ENCODE peak calls at places on chromosomes 6 and 20, in nine cellular contexts. K, X, G, D, R, J, V, N and I are unnamed samples.

GRCh38 chr20:9294081-9294480 is 220.3 kb upstream of the LAMP5 start:
- DNase-seq in K (no peak), X (peak; percentile 33), G (no peak), D (no peak), R (no peak), J (no peak), V (no peak), N (no peak), I (no peak)

GRCh38 chr6:30618270-30618787 is 689 bp downstream of the MRPS18B start:
- DNase-seq in K (no peak), X (no peak), G (no peak), D (peak; percentile 25), R (no peak), J (no peak), V (peak; percentile 48), N (no peak), I (no peak)

GRCh38 chr20:23187759-23188158 is 101.6 kb upstream of the CD93 start:
- DNase-seq in K (no peak), X (no peak), G (no peak), D (no peak), R (no peak), J (no peak), V (no peak), N (no peak), I (no peak)

GRCh38 chr6:31403283-31403989 is at the start of gene MICA:
- DNase-seq in K (peak; percentile 79), X (peak; percentile 93), G (peak; percentile 62), D (peak; percentile 91), R (peak; percentile 99), J (peak; percentile 70), V (peak; percentile 97), N (no peak), I (no peak)

GRCh38 chr6:79586548-79586947 is 44.6 kb upstream of the SH3BGRL2 start:
- DNase-seq in K (peak; percentile 50), X (peak; percentile 15), G (peak; percentile 52), D (peak; percentile 57), R (peak; percentile 74), J (peak; percentile 1), V (peak; percentile 49), N (no peak), I (no peak)

GRCh38 chr20:55514498-55514897 is 490.8 kb downstream of the CBLN4 start:
- DNase-seq in K (no peak), X (no peak), G (no peak), D (no peak), R (no peak), J (no peak), V (no peak), N (no peak), I (no peak)

GRCh38 chr6:11196511-11197174 is 35.8 kb downstream of the NEDD9 start:
- DNase-seq in K (no peak), X (no peak), G (no peak), D (no peak), R (peak; percentile 59), J (no peak), V (no peak), N (no peak), I (no peak)

GRCh38 chr6:28353981-28354676 is 4.4 kb downstream of the ZKSCAN3 start:
- DNase-seq in K (peak; percentile 80), X (no peak), G (no peak), D (no peak), R (no peak), J (no peak), V (peak; percentile 39), N (no peak), I (peak; percentile 78)

GRCh38 chr6:80504882-80505281 is 398.4 kb downstream of the BCKDHB start:
- DNase-seq in K (no peak), X (no peak), G (no peak), D (no peak), R (no peak), J (no peak), V (no peak), N (no peak), I (no peak)

GRCh38 chr6:166112580-166112979 is 55.1 kb downstream of the TBXT start:
- DNase-seq in K (no peak), X (peak; percentile 86), G (no peak), D (peak; percentile 15), R (no peak), J (no peak), V (no peak), N (no peak), I (no peak)

GRCh38 chr20:54173653-54174451 is at the start of gene CYP24A1:
- DNase-seq in K (no peak), X (peak; percentile 97), G (peak; percentile 52), D (peak; percentile 80), R (peak; percentile 57), J (no peak), V (no peak), N (no peak), I (no peak)

GRCh38 chr20:17863209-17863576 is 105.4 kb downstream of the SNX5 start:
- DNase-seq in K (no peak), X (no peak), G (no peak), D (no peak), R (no peak), J (no peak), V (no peak), N (no peak), I (no peak)

GRCh38 chr20:63519765-63520593 is 586 bp upstream of the PPDPF start:
- DNase-seq in K (no peak), X (peak; percentile 69), G (peak; percentile 87), D (no peak), R (peak; percentile 86), J (no peak), V (peak; percentile 73), N (no peak), I (no peak)

GRCh38 chr6:156809034-156809433 is 31.9 kb downstream of the ARID1B start:
- DNase-seq in K (no peak), X (no peak), G (no peak), D (no peak), R (no peak), J (no peak), V (no peak), N (peak; percentile 55), I (no peak)

GRCh38 chr20:4091332-4092135 is 76.2 kb upstream of the RNF24 start:
- DNase-seq in K (no peak), X (peak; percentile 89), G (peak; percentile 24), D (peak; percentile 67), R (peak; percentile 90), J (no peak), V (peak; percentile 66), N (no peak), I (no peak)

GRCh38 chr20:37976862-37977261 is 56.4 kb downstream of the TTI1 start:
- DNase-seq in K (no peak), X (no peak), G (no peak), D (no peak), R (peak; percentile 46), J (no peak), V (no peak), N (no peak), I (no peak)

GRCh38 chr6:108621117-108621516 is 60.4 kb downstream of the FOXO3 start:
- DNase-seq in K (peak; percentile 23), X (no peak), G (no peak), D (no peak), R (no peak), J (no peak), V (no peak), N (no peak), I (peak; percentile 36)

GRCh38 chr20:12925214-12925755 is 83.5 kb upstream of the SPTLC3 start:
- DNase-seq in K (peak; percentile 19), X (peak; percentile 81), G (peak; percentile 66), D (peak; percentile 89), R (peak; percentile 85), J (peak; percentile 24), V (peak; percentile 7), N (peak; percentile 13), I (peak; percentile 41)

GRCh38 chr6:48834706-48835105 is 628.3 kb downstream of the MMUT start:
- DNase-seq in K (no peak), X (no peak), G (no peak), D (no peak), R (no peak), J (no peak), V (no peak), N (no peak), I (no peak)

GRCh38 chr6:32936247-32937152 is 4.3 kb downstream of the HLA-DMB start:
- DNase-seq in K (no peak), X (no peak), G (no peak), D (no peak), R (no peak), J (no peak), V (no peak), N (no peak), I (no peak)

GRCh38 chr20:19015890-19016465 is 196.5 kb upstream of the SLC24A3 start:
- DNase-seq in K (no peak), X (no peak), G (no peak), D (no peak), R (no peak), J (no peak), V (no peak), N (no peak), I (no peak)

GRCh38 chr6:29071831-29072723 is 15.0 kb downstream of the OR2B3 start:
- DNase-seq in K (peak; percentile 51), X (peak; percentile 36), G (peak; percentile 44), D (peak; percentile 61), R (peak; percentile 89), J (no peak), V (peak; percentile 63), N (no peak), I (peak; percentile 20)

GRCh38 chr6:52937908-52938307 is 28.4 kb upstream of the GSTA3 start:
- DNase-seq in K (no peak), X (no peak), G (no peak), D (no peak), R (no peak), J (no peak), V (no peak), N (no peak), I (no peak)

GRCh38 chr20:39453890-39454289 is 491.7 kb downstream of the DHX35 start:
- DNase-seq in K (no peak), X (no peak), G (no peak), D (no peak), R (no peak), J (no peak), V (no peak), N (no peak), I (no peak)
- TF ChIP-seq REST in K (no peak), X (no peak), G (no peak), D (no peak), R (no peak), J (no peak), V (no peak), N (no peak), I (no peak)

GRCh38 chr6:137361701-137362100 is 132.5 kb downstream of the OLIG3 start:
- DNase-seq in K (no peak), X (no peak), G (no peak), D (peak; percentile 69), R (no peak), J (no peak), V (no peak), N (no peak), I (no peak)
- TF ChIP-seq REST in K (no peak), X (no peak), G (no peak), D (no peak), R (no peak), J (no peak), V (no peak), N (no peak), I (no peak)

GRCh38 chr6:75546401-75546800 is 52.8 kb upstream of the FILIP1 start:
- DNase-seq in K (no peak), X (peak; percentile 16), G (no peak), D (peak; percentile 4), R (no peak), J (no peak), V (no peak), N (no peak), I (no peak)
- TF ChIP-seq REST in K (no peak), X (no peak), G (no peak), D (no peak), R (no peak), J (no peak), V (no peak), N (no peak), I (no peak)

GRCh38 chr6:76831299-76831698 is 632.0 kb downstream of the HTR1B start:
- DNase-seq in K (no peak), X (no peak), G (no peak), D (no peak), R (no peak), J (no peak), V (no peak), N (no peak), I (no peak)
- TF ChIP-seq REST in K (no peak), X (no peak), G (no peak), D (no peak), R (no peak), J (no peak), V (no peak), N (no peak), I (no peak)